ENCODE peak calls at places on chromosomes 6 and 20, in seven cellular contexts. One of them, this sample, is unnamed.

GRCh38 chr6:125953502-125953875 is 3.1 kb upstream of the HINT3 start:
- DNase-seq in HCT116: no peak
- DNase-seq in pancreas: peak; percentile 69
- DNase-seq in Panc1: no peak
- DNase-seq in left ventricle myocardium inferior: no peak
- DNase-seq in K562: no peak
- DNase-seq in fibroblast of lung: no peak
- DNase-seq in this sample: no peak

GRCh38 chr6:2632943-2633584 is 117.7 kb downstream of the MYLK4 start:
- DNase-seq in HCT116: no peak
- DNase-seq in pancreas: no peak
- DNase-seq in Panc1: no peak
- DNase-seq in left ventricle myocardium inferior: no peak
- DNase-seq in K562: no peak
- DNase-seq in fibroblast of lung: no peak
- DNase-seq in this sample: no peak

GRCh38 chr20:64160118-64160517 is 4.1 kb upstream of the MYT1 start:
- DNase-seq in HCT116: no peak
- DNase-seq in pancreas: no peak
- DNase-seq in Panc1: no peak
- DNase-seq in left ventricle myocardium inferior: no peak
- DNase-seq in K562: no peak
- DNase-seq in fibroblast of lung: no peak
- DNase-seq in this sample: no peak

GRCh38 chr20:54995553-54995952 is 520.2 kb downstream of the DOK5 start:
- DNase-seq in HCT116: no peak
- DNase-seq in pancreas: no peak
- DNase-seq in Panc1: no peak
- DNase-seq in left ventricle myocardium inferior: no peak
- DNase-seq in K562: no peak
- DNase-seq in fibroblast of lung: no peak
- DNase-seq in this sample: no peak

GRCh38 chr20:38599410-38599882 is 2.2 kb upstream of the ARHGAP40 start:
- DNase-seq in HCT116: no peak
- DNase-seq in pancreas: peak; percentile 82
- DNase-seq in Panc1: no peak
- DNase-seq in left ventricle myocardium inferior: peak; percentile 80
- DNase-seq in K562: peak; percentile 47
- DNase-seq in fibroblast of lung: no peak
- DNase-seq in this sample: no peak

GRCh38 chr6:89483111-89483720 is 50.3 kb downstream of the ANKRD6 start:
- DNase-seq in HCT116: no peak
- DNase-seq in pancreas: peak; percentile 19
- DNase-seq in Panc1: no peak
- DNase-seq in left ventricle myocardium inferior: peak; percentile 36
- DNase-seq in K562: no peak
- DNase-seq in fibroblast of lung: no peak
- DNase-seq in this sample: no peak

GRCh38 chr20:40628877-40629276 is 60.2 kb downstream of the MAFB start:
- DNase-seq in HCT116: no peak
- DNase-seq in pancreas: no peak
- DNase-seq in Panc1: no peak
- DNase-seq in left ventricle myocardium inferior: no peak
- DNase-seq in K562: no peak
- DNase-seq in fibroblast of lung: no peak
- DNase-seq in this sample: no peak

GRCh38 chr20:11031300-11031699 is 357.5 kb upstream of the JAG1 start:
- DNase-seq in HCT116: no peak
- DNase-seq in pancreas: no peak
- DNase-seq in Panc1: no peak
- DNase-seq in left ventricle myocardium inferior: no peak
- DNase-seq in K562: no peak
- DNase-seq in fibroblast of lung: no peak
- DNase-seq in this sample: no peak

GRCh38 chr6:100549406-100550167 is 84.9 kb upstream of the SIM1 start:
- DNase-seq in HCT116: no peak
- DNase-seq in pancreas: no peak
- DNase-seq in Panc1: no peak
- DNase-seq in left ventricle myocardium inferior: no peak
- DNase-seq in K562: no peak
- DNase-seq in fibroblast of lung: peak; percentile 28
- DNase-seq in this sample: peak; percentile 39

GRCh38 chr20:63652192-63652980 is 838 bp downstream of the STMN3 start:
- DNase-seq in HCT116: no peak
- DNase-seq in pancreas: peak; percentile 40
- DNase-seq in Panc1: no peak
- DNase-seq in left ventricle myocardium inferior: peak; percentile 48
- DNase-seq in K562: peak; percentile 66
- DNase-seq in fibroblast of lung: no peak
- DNase-seq in this sample: no peak

GRCh38 chr6:10373642-10374359 is 41.1 kb downstream of the TFAP2A start:
- DNase-seq in HCT116: no peak
- DNase-seq in pancreas: no peak
- DNase-seq in Panc1: peak; percentile 56
- DNase-seq in left ventricle myocardium inferior: no peak
- DNase-seq in K562: no peak
- DNase-seq in fibroblast of lung: no peak
- DNase-seq in this sample: no peak
- H3K27ac ChIP-seq in HCT116: no peak overlapping the region
- H3K27ac ChIP-seq in pancreas: no peak overlapping the region
- H3K27ac ChIP-seq in Panc1: peak overlapping the region; percentile 76
- H3K27ac ChIP-seq in left ventricle myocardium inferior: no peak overlapping the region
- H3K27ac ChIP-seq in K562: no peak overlapping the region
- H3K27ac ChIP-seq in fibroblast of lung: no peak overlapping the region
- H3K27ac ChIP-seq in this sample: no peak overlapping the region

DNA sequence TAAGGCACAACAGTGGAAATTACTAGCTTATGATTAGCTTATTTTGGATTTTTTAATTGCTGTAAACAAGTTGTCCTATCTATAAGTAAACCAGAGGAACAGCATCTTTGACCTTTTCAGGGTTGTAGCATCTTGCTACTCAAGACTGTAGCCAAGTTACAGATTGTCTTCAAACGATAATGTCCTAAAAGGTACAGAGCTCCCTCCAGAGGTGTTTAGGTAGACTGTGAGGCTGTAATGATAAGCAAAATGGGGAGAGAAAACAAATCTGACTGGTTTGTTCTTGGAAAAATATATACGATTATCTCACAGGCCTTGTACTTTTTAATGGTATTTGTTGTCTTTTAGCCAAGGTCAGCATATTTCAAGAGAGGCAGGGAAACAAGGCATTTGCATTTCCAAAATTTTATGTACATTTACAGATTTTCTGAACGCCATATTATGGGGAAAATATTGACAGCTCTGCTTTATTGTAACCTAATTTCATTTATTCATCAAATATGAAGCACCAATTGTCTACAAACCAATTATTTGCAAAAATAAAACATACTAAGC is 273.4 kb downstream of the MEI4 start:
- DNase-seq in HCT116: peak; percentile 37
- DNase-seq in pancreas: no peak
- DNase-seq in Panc1: no peak
- DNase-seq in left ventricle myocardium inferior: no peak
- DNase-seq in K562: no peak
- DNase-seq in fibroblast of lung: no peak
- DNase-seq in this sample: no peak
- TF ChIP-seq CTCF in HCT116: peak; percentile 57
- TF ChIP-seq CTCF in pancreas: no peak
- TF ChIP-seq CTCF in Panc1: peak; percentile 25
- TF ChIP-seq CTCF in left ventricle myocardium inferior: no peak
- TF ChIP-seq CTCF in K562: no peak
- TF ChIP-seq CTCF in fibroblast of lung: no peak
- TF ChIP-seq CTCF in this sample: no peak

DNA sequence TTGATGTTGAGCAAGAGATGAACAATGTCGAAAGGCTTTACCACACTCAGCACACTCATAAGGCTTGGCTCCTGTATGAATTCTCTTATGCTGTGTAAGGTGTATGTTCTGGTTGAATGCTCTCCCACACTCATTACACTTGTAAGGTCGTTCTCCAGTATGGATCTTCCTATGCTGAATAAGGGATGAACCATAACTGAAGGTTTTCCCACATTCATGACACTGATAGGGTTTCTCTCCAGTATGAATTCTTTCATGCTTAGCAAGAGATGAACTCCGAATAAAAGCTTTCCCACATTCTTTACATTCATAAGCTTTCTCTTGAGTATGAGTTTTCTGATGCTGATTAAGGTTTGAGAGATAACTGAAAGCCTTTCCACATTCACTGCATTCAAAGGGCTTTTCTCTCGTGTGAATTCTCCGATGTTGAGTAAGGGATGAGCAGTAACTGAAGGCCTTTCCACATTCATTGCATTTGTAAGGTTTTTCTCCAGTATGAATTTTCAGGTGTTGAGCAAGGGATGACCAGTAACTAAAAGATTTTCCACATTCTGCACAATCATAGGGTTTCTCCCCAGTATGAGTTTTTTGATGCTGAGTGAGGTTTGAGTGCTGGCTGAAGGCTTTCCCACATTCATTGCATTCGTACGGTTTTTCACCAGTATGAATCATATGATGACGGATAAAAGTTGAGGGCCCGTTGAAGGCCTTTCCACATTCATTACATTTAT is 21.1 kb downstream of the ZNF184 start:
- DNase-seq in HCT116: no peak
- DNase-seq in pancreas: no peak
- DNase-seq in Panc1: no peak
- DNase-seq in left ventricle myocardium inferior: no peak
- DNase-seq in K562: no peak
- DNase-seq in fibroblast of lung: no peak
- DNase-seq in this sample: no peak
- H3K9me3 ChIP-seq in HCT116: peaks cover 60% of the 10 kb centered on the region
- H3K9me3 ChIP-seq in pancreas: no peaks in the 10 kb centered on the region
- H3K9me3 ChIP-seq in Panc1: peaks cover 92% of the 10 kb centered on the region
- H3K9me3 ChIP-seq in left ventricle myocardium inferior: peaks cover 99% of the 10 kb centered on the region
- H3K9me3 ChIP-seq in K562: peaks cover 56% of the 10 kb centered on the region
- H3K9me3 ChIP-seq in fibroblast of lung: peaks cover 8% of the 10 kb centered on the region
- H3K9me3 ChIP-seq in this sample: peaks cover 30% of the 10 kb centered on the region

GRCh38 chr20:33719989-33720709 is at the start of gene PXMP4:
- DNase-seq in HCT116: peak; percentile 98
- DNase-seq in pancreas: peak; percentile 92
- DNase-seq in Panc1: peak; percentile 94
- DNase-seq in left ventricle myocardium inferior: peak; percentile 89
- DNase-seq in K562: peak; percentile 97
- DNase-seq in fibroblast of lung: peak; percentile 99
- DNase-seq in this sample: peak; percentile 94
- H3K27ac ChIP-seq in HCT116: peak within 1 kb of the TSS; percentile 44
- H3K27ac ChIP-seq in pancreas: peak within 1 kb of the TSS; percentile 38
- H3K27ac ChIP-seq in Panc1: peak within 1 kb of the TSS; percentile 77
- H3K27ac ChIP-seq in left ventricle myocardium inferior: peak within 1 kb of the TSS; percentile 79
- H3K27ac ChIP-seq in K562: peak within 1 kb of the TSS; percentile 74
- H3K27ac ChIP-seq in fibroblast of lung: peak within 1 kb of the TSS; percentile 70
- H3K27ac ChIP-seq in this sample: peak within 1 kb of the TSS; percentile 65

GRCh38 chr6:12034349-12034748 is 22.2 kb downstream of the HIVEP1 start:
- DNase-seq in HCT116: no peak
- DNase-seq in pancreas: no peak
- DNase-seq in Panc1: no peak
- DNase-seq in left ventricle myocardium inferior: no peak
- DNase-seq in K562: peak; percentile 62
- DNase-seq in fibroblast of lung: no peak
- DNase-seq in this sample: no peak

GRCh38 chr6:12032783-12033573 is 20.9 kb downstream of the HIVEP1 start:
- DNase-seq in HCT116: no peak
- DNase-seq in pancreas: no peak
- DNase-seq in Panc1: no peak
- DNase-seq in left ventricle myocardium inferior: no peak
- DNase-seq in K562: peak; percentile 34
- DNase-seq in fibroblast of lung: peak; percentile 53
- DNase-seq in this sample: no peak

GRCh38 chr6:12036766-12037165 is 24.7 kb downstream of the HIVEP1 start:
- DNase-seq in HCT116: no peak
- DNase-seq in pancreas: no peak
- DNase-seq in Panc1: no peak
- DNase-seq in left ventricle myocardium inferior: no peak
- DNase-seq in K562: no peak
- DNase-seq in fibroblast of lung: no peak
- DNase-seq in this sample: no peak

GRCh38 chr6:12033770-12034169 is 21.7 kb downstream of the HIVEP1 start:
- DNase-seq in HCT116: no peak
- DNase-seq in pancreas: no peak
- DNase-seq in Panc1: no peak
- DNase-seq in left ventricle myocardium inferior: no peak
- DNase-seq in K562: no peak
- DNase-seq in fibroblast of lung: peak; percentile 55
- DNase-seq in this sample: no peak

GRCh38 chr6:12034831-12035230 is 22.7 kb downstream of the HIVEP1 start:
- DNase-seq in HCT116: no peak
- DNase-seq in pancreas: no peak
- DNase-seq in Panc1: no peak
- DNase-seq in left ventricle myocardium inferior: no peak
- DNase-seq in K562: no peak
- DNase-seq in fibroblast of lung: peak; percentile 49
- DNase-seq in this sample: no peak
- TF ChIP-seq CTCF in HCT116: no peak
- TF ChIP-seq CTCF in pancreas: no peak
- TF ChIP-seq CTCF in Panc1: peak; percentile 25
- TF ChIP-seq CTCF in left ventricle myocardium inferior: no peak
- TF ChIP-seq CTCF in K562: peak; percentile 28
- TF ChIP-seq CTCF in fibroblast of lung: no peak
- TF ChIP-seq CTCF in this sample: no peak

DNA sequence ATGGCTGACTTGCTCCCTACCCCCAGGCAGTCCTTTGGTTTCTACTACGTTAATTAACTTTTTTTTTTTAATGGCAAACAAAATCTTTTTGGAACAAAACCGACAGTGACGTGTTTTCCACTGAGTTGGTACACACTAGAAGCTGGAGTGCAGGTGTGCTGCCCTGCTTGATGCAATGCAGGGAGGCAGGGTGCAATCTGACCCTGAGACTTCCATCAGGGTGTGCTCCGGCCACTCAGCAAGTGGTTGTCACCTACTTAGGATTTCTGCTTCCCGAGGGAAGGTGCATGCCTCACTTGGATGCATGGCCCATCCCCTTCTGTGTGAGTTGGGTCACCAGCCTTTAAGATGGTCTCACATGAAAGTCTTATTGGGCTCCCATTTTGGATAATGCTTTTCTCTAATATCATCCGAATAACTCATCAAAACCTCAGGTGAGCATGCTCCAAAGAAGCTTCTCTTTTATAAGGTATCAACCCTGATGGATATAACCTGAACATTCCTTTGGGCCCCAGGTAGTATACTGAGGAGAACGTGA is 14.0 kb downstream of the RREB1 start:
- DNase-seq in HCT116: no peak
- DNase-seq in pancreas: peak; percentile 83
- DNase-seq in Panc1: no peak
- DNase-seq in left ventricle myocardium inferior: no peak
- DNase-seq in K562: no peak
- DNase-seq in fibroblast of lung: no peak
- DNase-seq in this sample: no peak
- H3K9me3 ChIP-seq in HCT116: no peaks in the 10 kb centered on the region
- H3K9me3 ChIP-seq in pancreas: no peaks in the 10 kb centered on the region
- H3K9me3 ChIP-seq in Panc1: no peaks in the 10 kb centered on the region
- H3K9me3 ChIP-seq in left ventricle myocardium inferior: no peaks in the 10 kb centered on the region
- H3K9me3 ChIP-seq in K562: no peaks in the 10 kb centered on the region
- H3K9me3 ChIP-seq in fibroblast of lung: no peaks in the 10 kb centered on the region
- H3K9me3 ChIP-seq in this sample: no peaks in the 10 kb centered on the region

This sample was measured in AG04450.